ENCODE peak calls at places on chromosomes 13 and 19, in nine cellular contexts. Q is transverse colon, D is HCT116, X is tibial nerve, U is breast epithelium, L is A549, K is IMR-90, T is H1, Z is prostate gland. J is an unnamed sample. For H3K4me1, the result is how much of the 10 kb centered on the place peaks cover.

GRCh38 chr13:31282741-31283455 is 83.1 kb downstream of the B3GLCT start:
- DNase-seq in Q (no peak), D (no peak), X (no peak), U (no peak), L (no peak), K (no peak), T (no peak), Z (no peak), J (no peak)

GRCh38 chr13:72163671-72164070 is 296.7 kb upstream of the DACH1 start:
- DNase-seq in Q (no peak), D (no peak), X (no peak), U (no peak), L (no peak), K (no peak), T (no peak), Z (no peak), J (no peak)

GRCh38 chr13:32334676-32335075 is 19.4 kb downstream of the BRCA2 start:
- DNase-seq in Q (no peak), D (no peak), X (no peak), U (no peak), L (no peak), K (peak), T (no peak), Z (no peak), J (no peak)

GRCh38 chr19:34364830-34365462 is at the start of gene GPI:
- DNase-seq in Q (peak), D (no peak), X (peak), U (peak), L (peak), K (peak), T (peak), Z (peak), J (peak)

GRCh38 chr19:47779524-47780214 is 1.2 kb downstream of the SELENOW start:
- DNase-seq in Q (peak), D (no peak), X (peak), U (peak), L (no peak), K (no peak), T (no peak), Z (peak), J (peak)

GRCh38 chr19:13604902-13605586 is 98.8 kb upstream of the CACNA1A start:
- DNase-seq in Q (no peak), D (no peak), X (no peak), U (no peak), L (no peak), K (no peak), T (no peak), Z (no peak), J (no peak)

GRCh38 chr13:110073982-110074381 is 233.0 kb downstream of the COL4A1 start:
- DNase-seq in Q (no peak), D (no peak), X (no peak), U (no peak), L (no peak), K (no peak), T (no peak), Z (no peak), J (no peak)

GRCh38 chr19:14139944-14140343 is 3.6 kb upstream of the ASF1B start:
- DNase-seq in Q (no peak), D (no peak), X (no peak), U (no peak), L (no peak), K (no peak), T (no peak), Z (no peak), J (peak)

GRCh38 chr13:34413538-34414210 is 528.4 kb upstream of the NBEA start:
- DNase-seq in Q (no peak), D (no peak), X (no peak), U (no peak), L (no peak), K (no peak), T (no peak), Z (no peak), J (no peak)

GRCh38 chr13:60511637-60512036 is 114.6 kb downstream of the TDRD3 start:
- DNase-seq in Q (no peak), D (no peak), X (no peak), U (no peak), L (no peak), K (no peak), T (no peak), Z (no peak), J (no peak)

GRCh38 chr19:29265436-29265835 is 52.5 kb upstream of the UQCRFS1 start:
- DNase-seq in Q (no peak), D (no peak), X (no peak), U (no peak), L (no peak), K (no peak), T (no peak), Z (no peak), J (no peak)

GRCh38 chr19:51127032-51127431 is 2.3 kb downstream of the SIGLEC9 start:
- DNase-seq in Q (no peak), D (no peak), X (no peak), U (no peak), L (no peak), K (no peak), T (no peak), Z (no peak), J (no peak)
- H3K27ac ChIP-seq in Q (no peak), D (no peak), X (peak), U (no peak), L (no peak), K (no peak), T (no peak), Z (no peak), J (peak)

GRCh38 chr19:18685597-18686164 is 2.2 kb downstream of the CRTC1 start:
- DNase-seq in Q (no peak), D (no peak), X (no peak), U (no peak), L (no peak), K (peak), T (no peak), Z (no peak), J (no peak)

GRCh38 chr19:18683109-18683954 is at the start of gene CRTC1:
- DNase-seq in Q (peak), D (peak), X (peak), U (peak), L (peak), K (peak), T (peak), Z (peak), J (peak)

GRCh38 chr19:18684642-18684993 is 1.1 kb downstream of the CRTC1 start:
- DNase-seq in Q (no peak), D (no peak), X (no peak), U (no peak), L (no peak), K (no peak), T (no peak), Z (no peak), J (no peak)

GRCh38 chr19:18682807-18683108 is 722 bp upstream of the CRTC1 start:
- DNase-seq in Q (no peak), D (no peak), X (no peak), U (no peak), L (no peak), K (no peak), T (no peak), Z (no peak), J (no peak)

DNA sequence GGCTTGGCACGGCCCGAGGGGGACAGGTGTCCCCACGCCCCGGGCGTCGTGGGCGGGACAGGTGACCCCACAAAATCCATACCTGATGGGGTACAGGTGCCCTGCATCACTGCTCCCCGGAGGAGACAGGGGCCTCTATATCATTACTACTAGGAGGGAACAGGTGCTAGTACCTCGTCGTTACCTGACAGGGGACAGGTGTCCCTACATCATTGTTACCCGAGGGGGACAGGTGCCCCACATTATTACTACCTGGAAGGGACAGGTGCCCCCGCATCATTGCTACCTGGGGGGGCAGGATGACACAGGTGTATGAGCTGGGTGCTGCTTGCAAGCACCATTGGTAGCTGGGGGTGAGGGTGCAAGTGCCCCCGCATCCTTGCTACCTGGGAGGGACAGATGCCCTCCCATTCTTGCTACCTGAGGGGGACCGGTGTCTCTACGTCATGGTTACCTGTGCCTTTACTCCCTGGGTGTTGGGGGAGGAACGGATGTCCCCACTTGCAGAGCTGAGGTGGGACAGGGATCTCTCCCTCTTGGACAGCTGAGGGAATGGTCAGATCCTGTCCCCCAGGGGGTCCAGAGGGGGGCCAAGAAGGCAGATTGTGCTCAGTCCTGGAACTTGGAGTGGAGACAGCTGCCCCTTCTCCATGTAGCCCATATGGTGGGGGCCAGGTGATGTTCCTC is 618 bp downstream of the CRTC1 start:
- DNase-seq in Q (no peak), D (no peak), X (no peak), U (no peak), L (no peak), K (no peak), T (no peak), Z (no peak), J (no peak)
- TF ChIP-seq POLR2A in Q (no peak), D (no peak), X (no peak), U (no peak), L (no peak), K (no peak), T (no peak), Z (no peak), J (no peak)

GRCh38 chr19:37698216-37698615 is 21.3 kb downstream of the ZNF607 start:
- DNase-seq in Q (no peak), D (no peak), X (no peak), U (no peak), L (no peak), K (no peak), T (no peak), Z (no peak), J (no peak)
- H3K4me1 ChIP-seq in Q (under half), D (under half), X (under half), U (under half), L (under half), K (under half), T (under half), Z (under half), J (under half)

DNA sequence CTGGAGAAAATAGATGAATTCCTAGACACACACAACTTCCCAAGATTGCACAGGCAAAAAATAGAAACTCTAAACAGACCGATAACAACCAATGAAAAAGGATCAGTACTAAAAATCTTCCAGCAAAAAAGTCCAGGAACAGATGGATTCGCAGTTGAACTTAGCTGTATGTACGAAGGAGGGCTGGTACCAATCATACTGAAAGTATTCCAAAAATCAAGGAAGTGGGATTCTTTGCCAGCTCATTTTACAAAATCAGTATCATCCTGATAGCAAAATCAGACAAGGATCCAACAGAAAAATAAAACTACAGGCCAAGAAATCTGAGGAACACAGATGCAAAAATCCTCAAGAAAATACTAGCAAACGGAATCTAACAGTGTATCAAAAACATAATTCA is 6.5 kb upstream of the LILRB2 start:
- DNase-seq in Q (no peak), D (no peak), X (no peak), U (no peak), L (no peak), K (peak), T (no peak), Z (no peak), J (no peak)
- H3K27ac ChIP-seq in Q (no peak), D (no peak), X (no peak), U (no peak), L (no peak), K (no peak), T (no peak), Z (no peak), J (no peak)

GRCh38 chr19:10335149-10336053 is 2.1 kb upstream of the RAVER1 start:
- DNase-seq in Q (no peak), D (no peak), X (no peak), U (no peak), L (no peak), K (no peak), T (no peak), Z (no peak), J (no peak)

GRCh38 chr19:10332158-10332964 is 968 bp downstream of the RAVER1 start:
- DNase-seq in Q (peak), D (no peak), X (no peak), U (no peak), L (no peak), K (no peak), T (no peak), Z (no peak), J (no peak)

GRCh38 chr19:10332965-10333757 is at the start of gene RAVER1:
- DNase-seq in Q (peak), D (peak), X (peak), U (peak), L (peak), K (peak), T (peak), Z (peak), J (peak)

GRCh38 chr19:10333758-10334339 is 520 bp upstream of the RAVER1 start:
- DNase-seq in Q (no peak), D (no peak), X (no peak), U (no peak), L (no peak), K (no peak), T (no peak), Z (no peak), J (peak)

GRCh38 chr19:10334340-10335148 is 1.2 kb upstream of the RAVER1 start:
- DNase-seq in Q (peak), D (peak), X (peak), U (peak), L (peak), K (peak), T (peak), Z (peak), J (peak)
- TF ChIP-seq POLR2A in Q (peak), D (no peak), X (no peak), U (no peak), L (peak), K (peak), T (no peak), Z (peak), J (peak)

GRCh38 chr19:19445911-19446361 is 40.5 kb downstream of the GATAD2A start:
- DNase-seq in Q (no peak), D (no peak), X (no peak), U (no peak), L (no peak), K (peak), T (no peak), Z (no peak), J (no peak)

GRCh38 chr19:19443283-19443682 is 37.8 kb downstream of the GATAD2A start:
- DNase-seq in Q (no peak), D (no peak), X (no peak), U (no peak), L (no peak), K (no peak), T (no peak), Z (no peak), J (no peak)

GRCh38 chr19:19445288-19445687 is 39.8 kb downstream of the GATAD2A start:
- DNase-seq in Q (no peak), D (no peak), X (no peak), U (no peak), L (no peak), K (no peak), T (no peak), Z (no peak), J (no peak)

GRCh38 chr19:19443902-19444693 is 38.6 kb downstream of the GATAD2A start:
- DNase-seq in Q (no peak), D (no peak), X (no peak), U (no peak), L (no peak), K (no peak), T (no peak), Z (no peak), J (no peak)

GRCh38 chr19:19444694-19445155 is 39.2 kb downstream of the GATAD2A start:
- DNase-seq in Q (no peak), D (no peak), X (no peak), U (no peak), L (no peak), K (peak), T (no peak), Z (no peak), J (no peak)
- H3K4me1 ChIP-seq in Q (under half), D (under half), X (under half), U (under half), L (under half), K (under half), T (under half), Z (under half), J (under half)

DNA sequence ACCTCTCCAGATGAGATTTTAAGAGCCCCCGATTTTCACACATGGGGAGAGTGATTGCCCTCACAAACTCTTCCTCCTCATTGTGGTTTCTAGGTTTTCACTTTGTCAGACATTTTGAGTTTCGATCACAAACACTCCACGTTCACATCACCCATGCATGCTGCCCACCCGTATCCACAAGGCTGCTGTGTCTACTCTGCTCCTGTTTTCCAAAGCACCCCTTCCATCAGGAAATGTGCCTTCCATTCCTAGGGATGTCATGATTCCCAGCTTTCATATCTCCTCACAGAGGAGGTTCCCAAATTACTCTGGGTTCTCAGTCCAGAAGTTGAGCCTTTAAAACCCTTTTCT is 45.8 kb upstream of the CEACAM21 start:
- DNase-seq in Q (no peak), D (no peak), X (no peak), U (no peak), L (no peak), K (no peak), T (no peak), Z (no peak), J (no peak)
- H3K27ac ChIP-seq in Q (no peak), D (no peak), X (peak), U (peak), L (no peak), K (no peak), T (no peak), Z (no peak), J (peak)

DNA sequence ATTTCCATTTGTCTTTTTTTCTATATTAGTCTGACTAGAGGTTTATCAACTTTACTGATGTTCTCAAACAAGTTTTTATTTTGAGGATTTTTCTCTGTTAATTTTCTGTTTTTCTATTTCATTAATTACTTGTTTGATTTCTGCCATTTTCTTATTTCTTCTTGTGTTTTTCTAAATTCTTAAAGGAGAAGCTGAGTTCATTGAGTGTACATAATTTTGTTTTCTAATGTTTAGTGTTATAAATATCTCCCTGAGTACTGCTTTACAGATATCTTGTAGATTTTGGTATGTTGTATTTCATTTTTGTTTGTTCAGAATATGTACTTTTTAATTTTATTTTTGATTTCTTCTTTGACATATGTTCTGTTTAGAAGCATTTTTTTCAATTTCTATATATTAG is 1404.3 kb upstream of the MIR17HG start:
- DNase-seq in Q (no peak), D (no peak), X (no peak), U (no peak), L (no peak), K (no peak), T (no peak), Z (no peak), J (no peak)
- TF ChIP-seq POLR2A in Q (no peak), D (no peak), X (no peak), U (no peak), L (no peak), K (no peak), T (no peak), Z (no peak), J (no peak)

GRCh38 chr19:4401482-4402170 is 814 bp upstream of the CHAF1A start:
- DNase-seq in Q (no peak), D (no peak), X (no peak), U (no peak), L (no peak), K (no peak), T (no peak), Z (no peak), J (no peak)
- H3K4me1 ChIP-seq in Q (under half), D (under half), X (under half), U (under half), L (under half), K (under half), T (under half), Z (under half), J (half or more)

J was measured in body of pancreas.